ENCODE peak calls at places on chromosomes 12 and 14, in four cellular contexts. R is HepG2, T is GM12878, G is H1. X is an unnamed sample.
A peak's percentile ranks its signal among the peaks of the same experiment; 100 is the strongest.

GRCh38 chr12:119672194-119672593 is 4.3 kb downstream of the PRKAB1 start:
- DNase-seq in R (no peak), G (no peak), T (no peak), X (peak; percentile 53)

GRCh38 chr12:115251727-115252126 is 567.8 kb upstream of the TBX3 start:
- DNase-seq in R (no peak), G (no peak), T (no peak), X (no peak)

GRCh38 chr12:107404981-107405380 is 280.6 kb upstream of the PWP1 start:
- DNase-seq in R (peak; percentile 66), T (no peak), G (no peak), X (peak; percentile 22)

GRCh38 chr12:2551514-2551913 is 243.3 kb upstream of the FKBP4 start:
- DNase-seq in R (no peak), G (no peak), T (no peak), X (no peak)

GRCh38 chr12:132472386-132472785 is 17.6 kb upstream of the FBRSL1 start:
- DNase-seq in R (no peak), G (no peak), T (no peak), X (no peak)

GRCh38 chr14:41605550-41606248 is 977 bp upstream of the LRFN5 start:
- DNase-seq in R (no peak), T (no peak), G (peak; percentile 82), X (no peak)

GRCh38 chr12:107528731-107529365 is 156.8 kb upstream of the PWP1 start:
- DNase-seq in G (no peak), R (no peak), T (no peak), X (no peak)

GRCh38 chr12:94792690-94793089 is 142.3 kb upstream of the TMCC3 start:
- DNase-seq in T (no peak), G (no peak), R (no peak), X (no peak)

GRCh38 chr12:6548556-6549378 is 7.1 kb downstream of the IFFO1 start:
- DNase-seq in G (no peak), T (no peak), R (no peak), X (no peak)

GRCh38 chr12:124537525-124538193 is 29.8 kb downstream of the NCOR2 start:
- DNase-seq in T (no peak), R (no peak), G (no peak), X (no peak)

GRCh38 chr12:117830471-117830870 is 138.3 kb downstream of the KSR2 start:
- DNase-seq in G (no peak), R (no peak), T (no peak), X (no peak)

GRCh38 chr14:50083467-50084337 is 32.7 kb downstream of the VCPKMT start:
- DNase-seq in G (no peak), T (no peak), R (no peak), X (no peak)

GRCh38 chr12:49882248-49882850 is 21.4 kb downstream of the FAIM2 start:
- DNase-seq in R (no peak), T (no peak), G (no peak), X (no peak)

GRCh38 chr12:96466939-96467751 is 22.2 kb upstream of the CFAP54 start:
- DNase-seq in R (no peak), G (no peak), T (no peak), X (no peak)

GRCh38 chr12:64670856-64671639 is 60.8 kb downstream of the RASSF3 start:
- DNase-seq in G (no peak), R (no peak), T (no peak), X (no peak)

DNA sequence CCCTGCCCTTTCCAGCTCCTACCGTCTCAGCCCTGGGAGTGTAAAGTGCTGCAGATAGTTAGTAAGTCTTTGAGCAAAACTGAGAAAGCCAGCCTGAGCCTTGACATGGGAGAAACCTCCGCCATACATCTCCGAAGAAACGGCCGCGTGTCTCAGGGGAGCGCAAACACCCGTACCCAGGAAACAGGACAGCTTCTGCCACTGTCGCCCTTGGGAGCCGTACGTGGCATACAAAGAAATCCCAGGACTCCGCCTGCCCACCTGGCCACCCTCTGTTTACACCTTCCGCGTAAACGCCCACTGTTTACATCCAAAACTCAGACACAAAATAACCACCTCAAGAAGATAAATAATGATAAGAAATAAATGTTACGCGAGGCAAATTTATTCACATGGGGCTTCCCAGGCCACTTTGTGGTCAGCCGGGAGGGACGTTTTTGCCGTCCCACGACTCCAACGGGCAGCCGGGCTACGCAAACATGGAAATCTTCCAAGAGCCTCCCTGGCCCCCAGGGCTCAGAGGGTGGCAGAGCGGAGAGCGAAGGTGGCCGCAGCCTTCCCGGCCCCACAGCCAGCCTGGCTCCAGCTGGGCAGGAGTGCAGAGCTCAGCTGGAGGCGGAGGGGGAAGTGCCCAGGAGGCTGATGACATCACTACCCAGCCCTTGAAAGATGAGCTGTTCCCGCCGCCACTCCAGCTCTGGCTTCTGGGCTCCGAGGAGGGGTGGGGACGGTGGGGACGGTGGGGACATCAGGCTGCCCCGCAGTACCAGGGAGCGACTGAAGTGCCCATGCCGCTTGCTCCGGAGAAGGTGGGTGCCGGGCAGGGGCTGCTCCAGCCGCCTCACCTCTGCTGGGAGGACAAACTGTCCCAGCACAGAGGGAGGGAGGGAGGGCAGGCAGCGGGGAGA is at the start of gene BDKRB2:
- DNase-seq in G (peak; percentile 69), T (no peak), R (peak; percentile 54), X (peak; percentile 10)
- TF ChIP-seq BRCA1 in G (no peak), T (no peak), R (no peak), X (no peak)

GRCh38 chr14:74975059-74975810 is 19.8 kb upstream of the PGF start:
- DNase-seq in R (no peak), G (no peak), T (no peak), X (no peak)

GRCh38 chr14:74976264-74977113 is 21.1 kb upstream of the PGF start:
- DNase-seq in T (no peak), G (no peak), R (no peak), X (no peak)

GRCh38 chr14:74974364-74975058 is 19.1 kb upstream of the PGF start:
- DNase-seq in R (no peak), T (no peak), G (no peak), X (no peak)

GRCh38 chr14:74973905-74974363 is 18.5 kb upstream of the PGF start:
- DNase-seq in R (peak; percentile 39), T (no peak), G (no peak), X (no peak)

DNA sequence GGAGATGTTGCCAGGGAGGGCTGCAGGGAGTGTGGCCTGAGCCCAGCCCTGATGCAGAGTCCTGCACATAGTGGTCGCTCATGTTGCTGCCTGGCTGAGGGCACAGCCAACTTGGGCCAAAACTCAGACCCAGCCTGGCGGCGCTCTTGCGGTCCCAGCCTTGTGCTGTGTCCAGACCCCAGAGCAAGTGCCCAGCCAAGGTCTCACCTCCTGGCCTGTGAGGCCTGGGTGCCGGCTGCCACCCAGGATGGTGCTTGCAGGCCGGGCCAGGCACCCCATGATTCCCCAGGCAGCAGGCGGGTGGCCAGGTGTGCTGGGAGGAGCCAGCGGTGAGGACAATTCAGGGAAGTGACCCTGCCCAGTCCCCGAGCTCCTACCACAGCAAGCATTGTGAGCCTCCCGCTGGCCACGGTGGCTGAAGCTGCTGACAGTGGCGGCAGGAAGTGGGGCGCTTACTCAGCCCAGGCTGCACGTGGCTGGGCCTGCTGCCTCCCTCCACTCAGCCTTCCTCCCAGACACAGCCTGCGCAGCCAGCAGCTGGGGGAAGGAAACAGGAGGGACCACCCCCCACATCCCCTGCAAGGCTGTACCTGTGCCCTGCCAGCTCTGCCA is 17.7 kb upstream of the PGF start:
- DNase-seq in T (no peak), G (no peak), R (no peak), X (no peak)
- TF ChIP-seq BRCA1 in T (no peak), G (no peak), R (no peak), X (no peak)

GRCh38 chr14:101004954-101005353 is 101.4 kb upstream of the RTL1 start:
- DNase-seq in G (peak; percentile 10), T (no peak), R (no peak), X (no peak)
- TF ChIP-seq BRCA1 in G (no peak), T (no peak), R (no peak), X (no peak)

DNA sequence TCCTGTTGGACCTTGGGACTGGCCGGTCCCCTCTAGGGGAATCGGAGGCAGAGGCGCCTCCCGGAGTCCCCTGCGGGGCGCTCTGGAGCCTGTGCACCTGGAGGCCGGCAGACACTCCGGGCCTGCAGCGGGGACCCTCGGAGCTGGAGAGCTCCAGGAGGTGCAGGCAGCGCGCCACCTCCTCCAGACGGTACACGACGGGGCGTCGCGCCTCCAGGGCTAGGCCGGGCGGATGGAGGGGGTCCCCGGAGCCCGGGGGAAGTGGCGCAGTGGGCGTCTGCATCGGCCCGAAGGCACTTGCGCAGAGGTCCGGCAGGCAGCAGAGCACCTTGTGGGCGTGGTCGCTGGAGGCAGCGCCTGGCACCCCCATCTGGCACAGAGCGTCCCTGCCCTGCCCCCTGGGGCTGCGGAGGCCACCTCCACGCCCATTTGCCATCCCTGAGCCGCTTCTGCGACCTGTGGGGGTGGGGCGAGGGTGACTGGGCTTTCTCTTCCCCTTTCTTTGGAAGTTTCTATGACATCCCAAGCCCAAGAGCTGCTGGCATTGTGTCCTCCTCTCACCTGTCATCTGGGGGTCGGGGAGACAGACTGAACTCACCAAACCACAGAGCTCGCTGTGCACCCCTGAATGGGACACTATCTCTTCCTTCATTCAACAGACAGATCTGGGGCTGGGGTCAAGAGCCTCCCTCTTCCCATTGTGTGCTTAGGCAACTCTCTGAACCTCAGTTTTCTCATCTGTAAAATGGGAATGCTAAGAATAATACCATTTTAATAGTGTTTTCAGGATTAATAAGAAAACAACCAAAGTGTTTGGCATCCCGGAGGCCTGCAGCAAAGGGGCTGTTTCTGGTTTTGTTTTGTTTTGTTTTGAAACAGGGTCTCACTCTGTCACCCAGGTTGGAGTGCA is 37.5 kb upstream of the CORO1C start:
- DNase-seq in T (peak; percentile 17), R (peak; percentile 33), G (peak; percentile 83), X (no peak)
- TF ChIP-seq BRCA1 in T (no peak), R (no peak), G (no peak), X (no peak)

DNA sequence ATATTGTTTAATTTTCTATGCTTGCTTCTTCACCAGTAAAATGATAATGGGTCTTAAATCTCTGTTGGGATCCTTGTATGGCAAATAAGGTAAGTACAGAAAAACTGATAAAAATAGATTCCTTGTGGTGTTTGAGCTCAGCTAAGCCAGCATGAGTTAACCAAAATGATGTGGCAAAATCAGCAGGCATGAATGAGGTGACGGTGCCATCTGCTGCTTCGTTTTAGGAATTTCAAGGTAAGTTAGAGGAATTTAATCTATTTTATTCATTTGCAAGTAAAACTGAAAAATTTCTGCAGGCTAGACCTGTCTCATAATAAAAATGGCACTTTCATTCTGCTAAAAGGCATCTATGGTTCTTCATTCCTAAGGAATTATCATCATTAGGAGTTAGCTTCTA is 10.0 kb upstream of the CLEC7A start:
- DNase-seq in G (no peak), R (peak; percentile 35), T (peak; percentile 48), X (peak; percentile 44)
- TF ChIP-seq BRCA1 in G (no peak), R (no peak), T (no peak), X (no peak)

GRCh38 chr12:11759894-11760293 is 110.4 kb downstream of the ETV6 start:
- DNase-seq in R (no peak), T (no peak), G (no peak), X (no peak)

GRCh38 chr12:11758838-11759509 is 109.5 kb downstream of the ETV6 start:
- DNase-seq in R (no peak), T (peak; percentile 93), G (no peak), X (no peak)

GRCh38 chr12:11757531-11757930 is 108.1 kb downstream of the ETV6 start:
- DNase-seq in T (no peak), R (no peak), G (no peak), X (no peak)

GRCh38 chr12:11757095-11757494 is 107.6 kb downstream of the ETV6 start:
- DNase-seq in G (no peak), R (no peak), T (no peak), X (no peak)

GRCh38 chr12:11758087-11758837 is 108.8 kb downstream of the ETV6 start:
- DNase-seq in R (no peak), T (no peak), G (no peak), X (no peak)
- TF ChIP-seq BRCA1 in R (no peak), T (no peak), G (no peak), X (no peak)

GRCh38 chr12:114215766-114216165 is 190.2 kb downstream of the TBX5 start:
- DNase-seq in R (no peak), G (no peak), T (no peak), X (no peak)

GRCh38 chr12:114213055-114213561 is 192.8 kb downstream of the TBX5 start:
- DNase-seq in R (no peak), G (no peak), T (no peak), X (peak; percentile 20)

GRCh38 chr12:114209852-114210251 is 196.1 kb downstream of the TBX5 start:
- DNase-seq in R (no peak), G (no peak), T (no peak), X (no peak)
- TF ChIP-seq BRCA1 in R (no peak), G (no peak), T (no peak), X (no peak)